ENCODE peak calls at places on chromosomes 2 and 18, in four cellular contexts. T, E, U and K are unnamed samples.
A peak's percentile ranks its signal among the peaks of the same experiment; 100 is the strongest.

GRCh38 chr18:79951545-79952456 is at the start of gene SLC66A2:
- DNase-seq in T (peak; percentile 93), E (peak; percentile 83), U (peak; percentile 83), K (peak; percentile 96)

GRCh38 chr2:37282746-37283145 is 41.9 kb downstream of the PRKD3 start:
- DNase-seq in U (peak; percentile 46), T (no peak), E (no peak), K (peak; percentile 23)

GRCh38 chr2:158239271-158239670 is 137.6 kb downstream of the UPP2 start:
- DNase-seq in E (no peak), U (no peak), T (no peak), K (no peak)

GRCh38 chr2:148814143-148814852 is 60.7 kb upstream of the KIF5C start:
- DNase-seq in U (peak; percentile 64), E (peak; percentile 63), T (no peak), K (peak; percentile 58)

GRCh38 chr2:176812376-176812775 is 400.2 kb upstream of the HNRNPA3 start:
- DNase-seq in T (no peak), U (no peak), E (no peak), K (no peak)

GRCh38 chr2:172282944-172283343 is 144.4 kb upstream of the ITGA6 start:
- DNase-seq in U (peak; percentile 99), T (no peak), E (peak; percentile 91), K (peak; percentile 95)

GRCh38 chr2:127651987-127652550 is 6.1 kb downstream of the GPR17 start:
- DNase-seq in U (no peak), E (no peak), T (no peak), K (no peak)

GRCh38 chr2:57759131-57759530 is 287.5 kb upstream of the VRK2 start:
- DNase-seq in E (no peak), T (no peak), U (no peak), K (no peak)

GRCh38 chr2:19051238-19051831 is 307.1 kb downstream of the OSR1 start:
- DNase-seq in U (no peak), E (no peak), T (no peak), K (no peak)

GRCh38 chr2:84924173-84925106 is 19.0 kb downstream of the TMSB10 start:
- DNase-seq in E (peak; percentile 49), T (peak; percentile 65), U (peak; percentile 30), K (peak; percentile 28)

DNA sequence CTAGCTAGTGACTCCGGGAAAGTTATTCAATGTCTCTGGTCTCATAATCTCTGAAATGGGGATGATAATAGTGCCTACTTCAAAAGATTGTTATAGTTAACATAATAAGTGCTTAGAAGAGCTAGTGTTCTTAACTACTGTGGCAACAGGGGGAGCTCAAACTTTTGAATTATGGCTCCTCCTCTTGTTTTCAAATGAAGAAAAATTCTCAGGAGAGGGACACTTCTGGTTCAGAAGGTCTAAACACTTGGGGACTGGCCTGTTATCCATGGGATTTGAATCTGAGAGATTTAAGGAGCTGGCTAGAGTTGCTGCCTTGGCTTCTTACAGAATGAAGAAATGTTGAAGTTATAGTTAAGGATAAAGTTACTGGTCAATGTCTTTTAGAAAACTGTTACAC is 92.2 kb upstream of the ITGB6 start:
- DNase-seq in E (no peak), T (no peak), U (peak; percentile 36), K (peak; percentile 50)
- TF ChIP-seq CTCF in E (peak; percentile 17), T (no peak), U (no peak), K (peak; percentile 22)

DNA sequence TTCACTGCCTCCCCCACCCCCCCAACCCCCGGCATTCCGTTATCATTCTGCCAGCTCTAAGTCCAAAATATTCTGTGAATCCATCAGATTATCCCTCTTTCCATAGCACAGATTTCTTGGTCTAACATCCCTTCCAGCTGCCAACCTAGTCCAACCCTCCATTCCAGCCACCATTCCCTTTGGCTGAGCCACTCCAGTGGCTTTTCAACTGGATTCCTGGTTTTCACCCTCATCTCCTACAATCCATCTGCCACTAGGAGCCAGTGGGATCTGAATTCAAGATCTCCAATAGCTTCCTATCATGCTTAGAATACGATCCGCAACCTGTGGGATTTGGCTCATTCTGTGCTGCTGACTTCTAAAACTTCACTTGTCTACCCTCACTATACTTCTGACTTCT is 1.2 kb downstream of the DAW1 start:
- DNase-seq in T (no peak), E (no peak), U (no peak), K (no peak)
- H3K4me3 ChIP-seq in T (no peak overlapping the region), E (no peak overlapping the region), U (no peak overlapping the region), K (no peak overlapping the region)

GRCh38 chr2:71156531-71156930 is 26.1 kb downstream of the MPHOSPH10 start:
- DNase-seq in T (no peak), E (no peak), U (peak; percentile 23), K (peak; percentile 25)

GRCh38 chr2:71154279-71154678 is 23.8 kb downstream of the MPHOSPH10 start:
- DNase-seq in E (no peak), U (no peak), T (no peak), K (no peak)

GRCh38 chr2:71153585-71153984 is 23.2 kb downstream of the MPHOSPH10 start:
- DNase-seq in T (no peak), U (no peak), E (no peak), K (no peak)

GRCh38 chr2:71155846-71156245 is 25.4 kb downstream of the MPHOSPH10 start:
- DNase-seq in T (no peak), E (no peak), U (no peak), K (no peak)

DNA sequence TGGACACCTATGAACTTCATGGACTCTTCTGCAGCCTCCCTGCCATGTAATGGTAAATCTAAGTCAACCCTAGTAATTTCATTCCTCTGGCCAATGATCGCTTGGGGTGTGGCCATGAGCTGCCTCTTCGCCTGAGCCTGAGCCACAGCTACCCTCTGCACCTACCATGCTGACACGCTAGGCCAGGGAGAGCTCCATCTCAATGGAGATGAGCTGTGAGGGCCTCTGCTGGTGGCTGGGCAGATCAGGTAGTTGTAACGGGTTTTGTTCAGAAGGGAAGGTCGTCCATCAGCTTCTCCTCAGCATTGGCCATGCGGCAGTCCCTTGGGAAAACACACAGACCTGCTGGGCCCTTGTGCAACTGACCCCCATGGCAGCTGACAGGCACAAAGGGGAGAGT is 24.4 kb downstream of the MPHOSPH10 start:
- DNase-seq in E (no peak), U (no peak), T (no peak), K (no peak)
- TF ChIP-seq CTCF in E (peak; percentile 19), U (no peak), T (no peak), K (no peak)

GRCh38 chr2:143026411-143027054 is 102.7 kb upstream of the ARHGAP15 start:
- DNase-seq in U (no peak), T (no peak), E (no peak), K (no peak)
- H3K4me3 ChIP-seq in U (no peak overlapping the region), T (no peak overlapping the region), E (no peak overlapping the region), K (no peak overlapping the region)

DNA sequence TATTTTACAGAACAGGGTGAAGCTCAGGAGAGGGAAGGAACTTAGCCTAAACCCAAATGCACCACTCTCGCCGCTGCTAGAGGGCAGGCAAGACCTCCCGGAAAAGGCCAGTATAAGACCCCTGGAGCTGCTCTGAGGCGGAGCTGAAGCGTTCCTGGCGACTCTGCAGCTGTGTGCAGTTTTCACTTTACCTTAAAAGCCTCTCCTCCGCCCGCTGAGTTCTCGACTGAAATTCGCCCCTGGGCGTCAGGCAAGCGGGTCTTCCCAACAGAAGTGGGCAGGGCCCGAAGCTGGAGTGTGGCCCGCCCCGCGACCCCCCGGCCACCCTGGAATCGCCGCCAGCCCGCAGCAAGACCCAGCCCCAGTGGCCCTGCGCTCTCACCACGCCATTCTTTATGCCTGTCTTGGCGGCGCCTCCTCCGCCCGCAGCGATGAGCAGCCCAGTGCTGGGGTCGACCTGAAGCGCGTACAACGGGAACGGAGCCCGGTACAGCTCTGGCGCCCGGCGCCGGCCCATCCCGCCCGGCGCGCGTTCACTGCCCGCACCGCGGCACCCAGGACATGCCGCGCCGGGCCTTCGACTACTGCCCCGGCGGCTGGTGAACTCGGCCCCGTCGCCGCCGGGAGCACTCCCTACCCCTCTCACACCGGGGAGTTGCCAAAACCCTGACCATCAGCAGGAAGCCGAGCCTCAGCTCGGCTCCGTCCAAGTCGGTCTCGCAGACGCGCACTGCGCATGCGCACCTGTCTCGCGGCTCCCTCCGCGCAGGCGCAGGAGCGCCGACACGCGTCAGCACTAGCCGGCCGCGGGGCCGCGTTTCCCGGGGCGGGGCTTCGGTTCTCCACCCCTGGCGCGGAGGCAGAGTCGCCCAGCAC is at the start of gene PREB:
- DNase-seq in U (peak; percentile 92), E (peak; percentile 96), T (peak; percentile 97), K (peak; percentile 93)
- TF ChIP-seq CTCF in U (peak; percentile 48), E (peak; percentile 44), T (peak; percentile 51), K (peak; percentile 44)

GRCh38 chr2:227474406-227474805 is 2.5 kb downstream of the AGFG1 start:
- DNase-seq in T (no peak), E (no peak), U (no peak), K (no peak)
- H3K4me3 ChIP-seq in T (no peak overlapping the region), E (no peak overlapping the region), U (no peak overlapping the region), K (no peak overlapping the region)

DNA sequence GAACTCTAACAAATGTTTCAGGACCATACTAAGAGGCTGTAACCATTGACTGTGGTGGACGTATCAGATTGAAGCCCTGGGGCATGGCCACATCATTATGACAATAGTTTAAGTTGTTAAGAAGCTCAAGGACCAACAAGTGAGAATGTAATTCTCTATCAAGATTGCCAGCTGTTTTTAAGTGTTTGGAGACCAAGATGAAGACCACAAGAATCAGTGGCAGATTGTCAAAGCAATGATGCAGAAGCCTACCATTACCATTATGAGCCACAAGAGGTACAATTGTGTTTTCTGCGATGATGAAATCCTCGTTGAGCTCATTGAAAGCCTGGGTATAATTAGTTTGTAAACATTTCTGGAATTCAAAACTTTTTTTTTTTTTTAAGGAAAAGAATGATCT is 261.1 kb upstream of the ZEB2 start:
- DNase-seq in U (no peak), T (no peak), E (no peak), K (peak; percentile 78)
- TF ChIP-seq CTCF in U (no peak), T (no peak), E (no peak), K (peak; percentile 14)

GRCh38 chr18:3494569-3494968 is 44.6 kb downstream of the TGIF1 start:
- DNase-seq in E (no peak), T (no peak), U (no peak), K (no peak)
- H3K4me3 ChIP-seq in E (no peak overlapping the region), T (no peak overlapping the region), U (no peak overlapping the region), K (no peak overlapping the region)

GRCh38 chr2:217919204-217919603 is 83.6 kb downstream of the TNS1 start:
- DNase-seq in E (no peak), T (no peak), U (no peak), K (no peak)

GRCh38 chr2:217919781-217920351 is 82.9 kb downstream of the TNS1 start:
- DNase-seq in E (peak; percentile 55), U (peak; percentile 91), T (peak; percentile 65), K (peak; percentile 65)

GRCh38 chr2:217916504-217917254 is 86.1 kb downstream of the TNS1 start:
- DNase-seq in T (peak; percentile 28), E (no peak), U (no peak), K (no peak)

GRCh38 chr2:217920879-217921603 is 81.8 kb downstream of the TNS1 start:
- DNase-seq in U (peak; percentile 44), T (peak; percentile 66), E (no peak), K (no peak)

GRCh38 chr2:217918220-217919024 is 84.4 kb downstream of the TNS1 start:
- DNase-seq in T (peak; percentile 65), E (peak; percentile 39), U (peak; percentile 39), K (no peak)
- TF ChIP-seq CTCF in T (peak; percentile 41), E (no peak), U (peak; percentile 29), K (no peak)